ENCODE peak calls at places on chromosomes 1 and 21, in ten cellular contexts. Z is lung microvascular endothelial cell; L is right lobe of liver; S is T-helper 2 cell; U is mesenchymal stem cell; W is hypothalamus; D is NCI-H510A; K is HuH-7; G is effector CD4-positive, alpha-beta T cell; C is memory B cell. A is an unnamed sample.

GRCh38 chr1:30405631-30406212 is 317.7 kb downstream of the MATN1 start:
- DNase-seq in C (no peak), K (no peak), L (no peak), S (no peak), Z (no peak), D (no peak), G (no peak), W (no peak), U (no peak), A (no peak)

GRCh38 chr1:27605796-27606707 is 2.1 kb upstream of the AHDC1 start:
- DNase-seq in S (no peak), D (peak; percentile 39), K (no peak), G (peak; percentile 54), U (peak; percentile 79), C (peak; percentile 50), W (peak; percentile 50), Z (peak; percentile 60), L (no peak), A (no peak)

GRCh38 chr1:31423418-31423947 is 10.5 kb downstream of the SERINC2 start:
- DNase-seq in K (no peak), L (no peak), Z (no peak), D (no peak), C (peak; percentile 70), W (no peak), S (no peak), G (no peak), U (no peak), A (no peak)

GRCh38 chr1:87325982-87326738 is 2.5 kb upstream of the LMO4 start:
- DNase-seq in C (peak; percentile 57), U (peak; percentile 54), W (no peak), D (peak; percentile 59), K (peak; percentile 34), Z (peak; percentile 59), S (peak; percentile 49), G (peak; percentile 40), L (no peak), A (no peak)

GRCh38 chr1:3205815-3206214 is 136.8 kb downstream of the PRDM16 start:
- DNase-seq in G (no peak), S (no peak), C (no peak), K (no peak), U (no peak), D (no peak), L (no peak), Z (no peak), W (no peak), A (no peak)

GRCh38 chr21:25639922-25640670 is 1.0 kb downstream of the JAM2 start:
- DNase-seq in Z (no peak), C (peak; percentile 11), S (no peak), G (no peak), D (no peak), L (peak; percentile 35), U (peak; percentile 3), W (peak; percentile 45), K (no peak), A (no peak)

GRCh38 chr1:80367058-80367457 is 1360.5 kb upstream of the ADGRL4 start:
- DNase-seq in S (no peak), W (no peak), L (no peak), U (no peak), Z (no peak), K (no peak), G (no peak), D (no peak), C (no peak), A (no peak)

GRCh38 chr21:44349847-44350772 is 3.3 kb upstream of the TRPM2 start:
- DNase-seq in U (no peak), S (no peak), L (no peak), K (no peak), D (no peak), C (no peak), Z (no peak), W (no peak), G (no peak), A (no peak)

GRCh38 chr1:111648826-111649225 is 29.2 kb downstream of the RAP1A start:
- DNase-seq in G (no peak), W (no peak), S (no peak), K (no peak), C (no peak), Z (no peak), L (peak; percentile 55), U (no peak), D (no peak), A (no peak)

GRCh38 chr1:33624991-33625870 is 152.8 kb downstream of the ZSCAN20 start:
- DNase-seq in G (no peak), K (peak; percentile 56), D (no peak), U (no peak), S (no peak), L (no peak), Z (no peak), C (no peak), W (no peak), A (no peak)